ENCODE peak calls at places on chromosome 1, in ten cellular contexts. R, I, Z, B, A, L, W, Q, S and J are unnamed samples.
A peak's percentile ranks its signal among the peaks of the same experiment; 100 is the strongest.

GRCh38 chr1:78214334-78214733 is 168.6 kb downstream of the GIPC2 start:
- DNase-seq in R (no peak), I (no peak), Z (no peak), B (no peak), A (no peak), L (no peak), W (no peak), Q (no peak), S (no peak), J (no peak)

GRCh38 chr1:241799414-241799813 is 48.6 kb upstream of the EXO1 start:
- DNase-seq in R (no peak), I (no peak), Z (no peak), B (no peak), A (no peak), L (no peak), W (no peak), Q (no peak), S (no peak), J (no peak)

GRCh38 chr1:203063287-203063686 is 22.5 kb downstream of the MYOG start:
- DNase-seq in R (no peak), I (no peak), Z (no peak), B (no peak), A (no peak), L (no peak), W (no peak), Q (no peak), S (no peak), J (no peak)

GRCh38 chr1:226974544-226975258 is 34.6 kb downstream of the COQ8A start:
- DNase-seq in R (no peak), I (no peak), Z (no peak), B (no peak), A (peak; percentile 87), L (no peak), W (no peak), Q (no peak), S (no peak), J (no peak)

GRCh38 chr1:43569175-43569574 is 38.5 kb downstream of the PTPRF start:
- DNase-seq in R (no peak), I (no peak), Z (no peak), B (no peak), A (no peak), L (no peak), W (no peak), Q (peak; percentile 15), S (no peak), J (no peak)

GRCh38 chr1:200923607-200924006 is 28.9 kb downstream of the INAVA start:
- DNase-seq in R (peak; percentile 27), I (no peak), Z (no peak), B (no peak), A (no peak), L (no peak), W (no peak), Q (no peak), S (no peak), J (no peak)

GRCh38 chr1:203462878-203463277 is 12.7 kb upstream of the PRELP start:
- DNase-seq in R (peak; percentile 71), I (peak; percentile 70), Z (no peak), B (no peak), A (peak; percentile 28), L (no peak), W (no peak), Q (no peak), S (peak; percentile 71), J (peak; percentile 49)

GRCh38 chr1:43621861-43622260 is 28.1 kb upstream of the KDM4A start:
- DNase-seq in R (no peak), I (no peak), Z (no peak), B (no peak), A (no peak), L (no peak), W (no peak), Q (no peak), S (no peak), J (no peak)

GRCh38 chr1:168179411-168180147 is 817 bp downstream of the TIPRL start:
- DNase-seq in R (peak; percentile 11), I (no peak), Z (no peak), B (peak; percentile 12), A (no peak), L (no peak), W (no peak), Q (peak; percentile 71), S (peak; percentile 5), J (peak; percentile 14)

GRCh38 chr1:11701551-11701961 is 10.0 kb downstream of the DRAXIN start:
- DNase-seq in R (no peak), I (no peak), Z (no peak), B (no peak), A (no peak), L (no peak), W (no peak), Q (no peak), S (no peak), J (no peak)